ENCODE peak calls at places on chromosomes 5 and 9, in five cellular contexts. One of them, this sample, is unnamed. For H3K36me3, the result is how much of the 10 kb centered on the place peaks cover.

GRCh38 chr9:87160148-87161107 is 213.1 kb upstream of the GAS1 start:
- DNase-seq in GM12878: no peak
- DNase-seq in HCT116: no peak
- DNase-seq in HepG2: no peak
- DNase-seq in K562: no peak
- DNase-seq in this sample: no peak

GRCh38 chr5:101424530-101425175 is 521.6 kb upstream of the ST8SIA4 start:
- DNase-seq in GM12878: no peak
- DNase-seq in HCT116: peak
- DNase-seq in HepG2: no peak
- DNase-seq in K562: no peak
- DNase-seq in this sample: no peak

GRCh38 chr9:33698267-33698666 is 97.1 kb upstream of the PRSS3 start:
- DNase-seq in GM12878: no peak
- DNase-seq in HCT116: no peak
- DNase-seq in HepG2: no peak
- DNase-seq in K562: no peak
- DNase-seq in this sample: no peak

GRCh38 chr9:4640027-4640426 is 22.1 kb upstream of the PLPP6 start:
- DNase-seq in GM12878: no peak
- DNase-seq in HCT116: peak
- DNase-seq in HepG2: peak
- DNase-seq in K562: peak
- DNase-seq in this sample: no peak

GRCh38 chr5:54171645-54172384 is 138.6 kb downstream of the ARL15 start:
- DNase-seq in GM12878: no peak
- DNase-seq in HCT116: no peak
- DNase-seq in HepG2: no peak
- DNase-seq in K562: no peak
- DNase-seq in this sample: no peak

GRCh38 chr5:103800728-103801127 is 238.1 kb upstream of the NUDT12 start:
- DNase-seq in GM12878: no peak
- DNase-seq in HCT116: no peak
- DNase-seq in HepG2: no peak
- DNase-seq in K562: no peak
- DNase-seq in this sample: no peak

GRCh38 chr9:2125909-2126308 is 110.8 kb downstream of the SMARCA2 start:
- DNase-seq in GM12878: peak
- DNase-seq in HCT116: no peak
- DNase-seq in HepG2: no peak
- DNase-seq in K562: no peak
- DNase-seq in this sample: no peak

GRCh38 chr5:3657364-3658003 is 61.9 kb downstream of the IRX1 start:
- DNase-seq in GM12878: no peak
- DNase-seq in HCT116: no peak
- DNase-seq in HepG2: no peak
- DNase-seq in K562: no peak
- DNase-seq in this sample: no peak

GRCh38 chr5:68196876-68197275 is 18.7 kb upstream of the PIK3R1 start:
- DNase-seq in GM12878: peak
- DNase-seq in HCT116: no peak
- DNase-seq in HepG2: no peak
- DNase-seq in K562: no peak
- DNase-seq in this sample: no peak

GRCh38 chr5:105754056-105754455 is 1916.7 kb downstream of the EFNA5 start:
- DNase-seq in GM12878: no peak
- DNase-seq in HCT116: no peak
- DNase-seq in HepG2: no peak
- DNase-seq in K562: no peak
- DNase-seq in this sample: no peak

GRCh38 chr9:104245925-104246324 is 151.8 kb downstream of the SMC2 start:
- DNase-seq in GM12878: no peak
- DNase-seq in HCT116: no peak
- DNase-seq in HepG2: no peak
- DNase-seq in K562: no peak
- DNase-seq in this sample: no peak

DNA sequence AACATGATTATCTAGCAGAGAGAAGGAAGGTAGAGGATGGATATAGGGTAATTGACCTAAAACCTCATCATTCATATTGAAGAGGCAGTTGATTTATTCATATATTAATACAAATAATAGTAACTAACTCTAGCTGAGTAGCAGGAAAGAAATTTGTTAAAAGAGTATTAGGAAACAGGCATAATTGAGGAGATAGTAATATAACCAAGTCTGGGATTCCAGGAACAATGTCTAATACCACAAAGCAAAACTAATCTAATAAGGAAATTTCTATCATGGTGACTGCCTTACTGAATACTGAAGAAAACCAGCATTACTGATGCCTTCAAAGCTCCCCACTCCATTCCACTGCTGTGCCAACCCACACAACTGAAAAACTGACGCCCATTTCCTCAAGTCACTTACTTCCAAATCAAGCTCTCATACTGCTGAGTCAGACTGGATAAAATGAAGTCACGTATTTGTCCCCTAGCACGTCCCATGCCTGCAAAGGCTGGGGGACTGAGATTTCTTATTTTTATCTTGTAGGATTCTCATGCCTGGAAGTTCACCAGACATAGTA is 153.9 kb downstream of the SMC2 start:
- DNase-seq in GM12878: no peak
- DNase-seq in HCT116: no peak
- DNase-seq in HepG2: no peak
- DNase-seq in K562: no peak
- DNase-seq in this sample: no peak
- H3K36me3 ChIP-seq in GM12878: under half
- H3K36me3 ChIP-seq in HCT116: under half
- H3K36me3 ChIP-seq in HepG2: under half
- H3K36me3 ChIP-seq in K562: under half
- H3K36me3 ChIP-seq in this sample: under half

GRCh38 chr9:108469654-108470053 is 386.1 kb downstream of the ACTL7B start:
- DNase-seq in GM12878: no peak
- DNase-seq in HCT116: no peak
- DNase-seq in HepG2: no peak
- DNase-seq in K562: no peak
- DNase-seq in this sample: no peak
- TF ChIP-seq ZNF274 in GM12878: no peak
- TF ChIP-seq ZNF274 in HCT116: no peak
- TF ChIP-seq ZNF274 in HepG2: no peak
- TF ChIP-seq ZNF274 in K562: no peak
- TF ChIP-seq ZNF274 in this sample: no peak

GRCh38 chr9:75088646-75089368 is 493 bp downstream of the OSTF1 start:
- DNase-seq in GM12878: peak
- DNase-seq in HCT116: no peak
- DNase-seq in HepG2: peak
- DNase-seq in K562: peak
- DNase-seq in this sample: no peak
- TF ChIP-seq YY1 in GM12878: no peak
- TF ChIP-seq YY1 in HCT116: no peak
- TF ChIP-seq YY1 in HepG2: no peak
- TF ChIP-seq YY1 in K562: no peak
- TF ChIP-seq YY1 in this sample: no peak

DNA sequence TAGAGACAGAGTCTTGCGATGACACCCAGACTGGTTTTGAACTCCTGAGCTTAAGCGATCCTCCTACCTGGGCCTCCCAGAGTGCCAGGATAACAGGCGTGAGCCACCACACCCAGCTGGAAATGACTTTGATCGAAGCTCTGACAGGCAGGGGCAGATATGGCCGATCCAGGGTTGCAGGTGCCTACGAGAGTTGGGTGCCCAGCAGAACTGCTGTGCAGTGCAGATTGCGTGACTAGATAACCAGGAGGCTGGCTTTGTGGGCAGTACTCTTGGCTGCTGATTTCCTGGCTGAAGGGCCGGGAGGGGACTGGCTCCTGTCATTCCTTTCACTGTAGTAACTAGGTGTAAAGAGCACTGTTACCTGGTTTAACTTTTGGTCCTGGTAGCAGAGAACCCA is 11.8 kb downstream of the TBC1D13 start:
- DNase-seq in GM12878: no peak
- DNase-seq in HCT116: no peak
- DNase-seq in HepG2: no peak
- DNase-seq in K562: no peak
- DNase-seq in this sample: no peak
- H3K36me3 ChIP-seq in GM12878: under half
- H3K36me3 ChIP-seq in HCT116: under half
- H3K36me3 ChIP-seq in HepG2: under half
- H3K36me3 ChIP-seq in K562: half or more
- H3K36me3 ChIP-seq in this sample: half or more

GRCh38 chr5:69270827-69271226 is 36.1 kb downstream of the CDK7 start:
- DNase-seq in GM12878: no peak
- DNase-seq in HCT116: no peak
- DNase-seq in HepG2: no peak
- DNase-seq in K562: no peak
- DNase-seq in this sample: no peak

GRCh38 chr5:69275563-69275962 is 40.9 kb downstream of the CDK7 start:
- DNase-seq in GM12878: no peak
- DNase-seq in HCT116: no peak
- DNase-seq in HepG2: no peak
- DNase-seq in K562: no peak
- DNase-seq in this sample: no peak

GRCh38 chr5:69268899-69269298 is 34.2 kb downstream of the CDK7 start:
- DNase-seq in GM12878: no peak
- DNase-seq in HCT116: no peak
- DNase-seq in HepG2: no peak
- DNase-seq in K562: no peak
- DNase-seq in this sample: no peak

GRCh38 chr5:69276422-69277174 is 41.9 kb downstream of the CDK7 start:
- DNase-seq in GM12878: no peak
- DNase-seq in HCT116: no peak
- DNase-seq in HepG2: peak
- DNase-seq in K562: no peak
- DNase-seq in this sample: no peak

GRCh38 chr5:69271376-69271775 is 36.7 kb downstream of the CDK7 start:
- DNase-seq in GM12878: no peak
- DNase-seq in HCT116: no peak
- DNase-seq in HepG2: no peak
- DNase-seq in K562: no peak
- DNase-seq in this sample: no peak
- TF ChIP-seq ZNF274 in GM12878: no peak
- TF ChIP-seq ZNF274 in HCT116: no peak
- TF ChIP-seq ZNF274 in HepG2: no peak
- TF ChIP-seq ZNF274 in K562: no peak
- TF ChIP-seq ZNF274 in this sample: no peak

This sample was measured in NT2/D1.